ENCODE peak calls at places on chromosomes 1 and 21, in four cellular contexts. C, O, S and A are unnamed samples.

GRCh38 chr21:46116846-46117585 is 19.1 kb downstream of the COL6A2 start:
- DNase-seq in C (no peak), S (peak; percentile 26), O (peak; percentile 2), A (peak; percentile 1)

GRCh38 chr1:197572169-197572568 is 203.1 kb downstream of the DENND1B start:
- DNase-seq in S (no peak), O (no peak), C (no peak), A (no peak)

GRCh38 chr1:230149751-230150584 is 82.9 kb downstream of the GALNT2 start:
- DNase-seq in O (no peak), C (no peak), S (no peak), A (no peak)

GRCh38 chr1:156112276-156113137 is 2.0 kb upstream of the LMNA start:
- DNase-seq in S (no peak), O (no peak), C (no peak), A (no peak)

GRCh38 chr1:164772635-164773034 is 213.7 kb downstream of the PBX1 start:
- DNase-seq in C (peak; percentile 97), S (peak; percentile 93), O (no peak), A (no peak)

GRCh38 chr1:107246775-107247345 is 106.0 kb downstream of the NTNG1 start:
- DNase-seq in O (no peak), S (no peak), C (peak; percentile 30), A (no peak)

GRCh38 chr1:7644906-7645750 is 126.0 kb upstream of the VAMP3 start:
- DNase-seq in C (no peak), S (no peak), O (no peak), A (no peak)

GRCh38 chr1:245804696-245805095 is 649.9 kb downstream of the KIF26B start:
- DNase-seq in S (no peak), C (no peak), O (no peak), A (no peak)

GRCh38 chr1:156253634-156254033 is 5.8 kb upstream of the PAQR6 start:
- DNase-seq in O (no peak), S (no peak), C (no peak), A (no peak)

GRCh38 chr1:44217809-44218410 is 4.6 kb downstream of the DMAP1 start:
- DNase-seq in O (peak; percentile 84), S (peak; percentile 70), C (peak; percentile 53), A (peak; percentile 91)

GRCh38 chr1:93591833-93592635 is 89.6 kb downstream of the BCAR3 start:
- DNase-seq in C (no peak), O (no peak), S (no peak), A (peak; percentile 27)

GRCh38 chr1:204507317-204508105 is 8.7 kb upstream of the MDM4 start:
- DNase-seq in S (peak; percentile 46), O (peak; percentile 48), C (peak; percentile 15), A (peak; percentile 38)

GRCh38 chr1:9646037-9646436 is 5.5 kb upstream of the PIK3CD start:
- DNase-seq in S (no peak), C (no peak), O (no peak), A (no peak)

GRCh38 chr1:154956557-154956956 is 658 bp upstream of the PBXIP1 start:
- DNase-seq in C (no peak), S (peak; percentile 30), O (no peak), A (no peak)

GRCh38 chr1:151062738-151063371 is 2.7 kb downstream of the MLLT11 start:
- DNase-seq in O (no peak), S (peak; percentile 92), C (peak; percentile 84), A (no peak)

GRCh38 chr1:58855351-58856165 is 71.7 kb upstream of the JUN start:
- DNase-seq in S (peak; percentile 74), O (no peak), C (peak; percentile 41), A (no peak)

GRCh38 chr1:41648844-41649243 is 164.4 kb upstream of the EDN2 start:
- DNase-seq in O (no peak), S (no peak), C (no peak), A (no peak)

GRCh38 chr1:150535511-150536281 is 13.5 kb upstream of the ADAMTSL4 start:
- DNase-seq in O (no peak), S (peak; percentile 59), C (no peak), A (no peak)

GRCh38 chr1:84691139-84691783 is 1.0 kb upstream of the SSX2IP start:
- DNase-seq in S (no peak), O (no peak), C (no peak), A (no peak)

GRCh38 chr1:119747451-119747850 is 21.3 kb downstream of the HMGCS2 start:
- DNase-seq in S (no peak), C (peak; percentile 80), O (no peak), A (no peak)

GRCh38 chr1:244053831-244054230 is 2.7 kb downstream of the ZBTB18 start:
- DNase-seq in C (no peak), S (no peak), O (no peak), A (no peak)

GRCh38 chr1:147389532-147390184 is 147.2 kb downstream of the CHD1L start:
- DNase-seq in S (peak; percentile 73), C (peak; percentile 47), O (peak; percentile 33), A (peak; percentile 16)

GRCh38 chr1:201536542-201536941 is 2.4 kb upstream of the NAV1 start:
- DNase-seq in S (peak; percentile 91), C (peak; percentile 80), O (no peak), A (no peak)

GRCh38 chr1:68481041-68481440 is 15.8 kb downstream of the DEPDC1 start:
- DNase-seq in C (no peak), O (no peak), S (no peak), A (no peak)

GRCh38 chr21:25790122-25790951 is 55.6 kb downstream of the GABPA start:
- DNase-seq in O (no peak), S (peak; percentile 57), C (peak; percentile 42), A (no peak)

GRCh38 chr1:11888206-11888876 is 29.6 kb upstream of the NPPB start:
- DNase-seq in S (no peak), O (no peak), C (no peak), A (no peak)

GRCh38 chr1:247962911-247963588 is 2.0 kb upstream of the OR2AK2 start:
- DNase-seq in O (no peak), C (no peak), S (no peak), A (no peak)

GRCh38 chr21:27154451-27155129 is 187.7 kb upstream of the ADAMTS5 start:
- DNase-seq in C (no peak), S (peak; percentile 88), O (no peak), A (no peak)

GRCh38 chr1:185674201-185674600 is 60.0 kb upstream of the HMCN1 start:
- DNase-seq in C (no peak), O (no peak), S (no peak), A (no peak)

GRCh38 chr1:236064674-236065508 is at the start of gene NID1:
- DNase-seq in C (no peak), O (peak; percentile 72), S (peak; percentile 76), A (peak; percentile 88)

GRCh38 chr1:150002217-150002616 is 8.3 kb downstream of the OTUD7B start:
- DNase-seq in O (no peak), C (no peak), S (no peak), A (no peak)

GRCh38 chr1:106924360-106924759 is 132.1 kb upstream of the PRMT6 start:
- DNase-seq in S (peak; percentile 29), O (no peak), C (peak; percentile 35), A (peak; percentile 8)

GRCh38 chr1:223331929-223332328 is 32.0 kb downstream of the SUSD4 start:
- DNase-seq in C (peak; percentile 63), S (peak; percentile 51), O (no peak), A (no peak)

GRCh38 chr1:37242501-37242900 is 208.2 kb upstream of the GRIK3 start:
- DNase-seq in C (no peak), S (no peak), O (no peak), A (no peak)

DNA sequence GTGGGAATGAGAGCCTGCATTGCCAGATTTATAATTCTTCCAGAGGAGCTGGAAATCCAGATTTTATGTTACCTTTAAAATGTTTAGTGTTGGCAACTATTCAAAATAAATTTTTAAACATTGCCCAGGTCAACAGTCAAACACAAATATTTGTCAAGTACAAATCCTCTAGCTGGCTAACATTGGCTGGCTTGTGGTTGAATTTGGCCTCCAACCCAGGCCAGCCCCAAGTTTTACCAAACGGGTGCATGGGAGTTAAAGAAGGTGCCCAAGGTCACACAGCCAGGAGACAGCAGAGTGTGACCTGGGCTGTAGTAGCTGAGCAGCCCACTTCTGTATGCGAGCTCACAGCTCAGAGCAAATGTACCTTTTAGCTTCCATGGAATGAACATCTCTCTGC is 240.6 kb downstream of the DSCAM start:
- DNase-seq in S (no peak), O (no peak), C (no peak), A (no peak)
- TF ChIP-seq CTCF in S (no peak), O (no peak), C (no peak), A (no peak)

DNA sequence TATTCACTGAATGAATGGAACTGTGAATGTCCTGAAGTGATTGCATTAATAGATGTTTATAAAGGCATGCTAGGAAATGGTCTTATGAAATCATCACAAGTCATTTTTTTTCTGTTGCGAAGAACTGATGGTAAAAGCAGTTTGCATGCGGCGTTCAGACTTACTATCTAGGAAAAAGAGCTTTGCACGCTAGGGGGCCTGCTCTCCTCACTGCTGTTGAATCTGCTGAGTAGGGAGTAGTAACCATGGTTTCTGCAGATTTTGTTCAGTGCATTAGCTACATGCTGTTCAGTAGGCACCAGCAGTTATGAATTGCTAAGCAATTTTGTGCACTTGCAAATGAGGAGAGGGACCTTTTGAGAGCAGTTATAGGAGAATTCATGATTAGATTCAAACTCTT is 57.9 kb downstream of the CENPF start:
- DNase-seq in S (peak; percentile 91), C (peak; percentile 17), O (peak; percentile 6), A (peak; percentile 10)
- TF ChIP-seq CTCF in S (peak; percentile 79), C (peak; percentile 41), O (no peak), A (no peak)

GRCh38 chr1:181676269-181676668 is 193.0 kb downstream of the CACNA1E start:
- DNase-seq in S (peak; percentile 22), C (peak; percentile 46), O (peak; percentile 44), A (peak; percentile 30)
- TF ChIP-seq CTCF in S (peak; percentile 21), C (peak; percentile 43), O (peak; percentile 37), A (peak; percentile 54)

DNA sequence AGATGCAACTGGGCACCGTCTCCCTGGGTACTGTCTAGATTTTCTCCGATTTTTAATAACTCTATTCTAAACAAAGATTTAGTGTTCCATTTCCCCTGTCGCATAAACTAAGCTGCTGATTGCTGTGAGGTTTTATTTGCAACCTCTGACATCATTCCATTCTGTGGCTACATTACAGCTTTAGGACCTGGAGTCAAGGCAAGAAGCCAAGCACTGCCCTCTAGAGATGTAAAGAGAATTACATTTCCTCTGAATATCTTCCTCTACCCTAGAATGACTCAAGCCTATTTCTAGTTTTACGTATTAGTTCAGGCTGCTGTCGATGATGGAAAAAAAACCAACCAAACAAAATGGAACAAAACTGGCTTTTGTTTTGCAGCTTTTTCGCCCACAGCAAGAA is 130.2 kb upstream of the MAP1LC3C start:
- DNase-seq in S (no peak), O (no peak), C (peak; percentile 17), A (no peak)
- TF ChIP-seq CTCF in S (no peak), O (no peak), C (no peak), A (peak; percentile 42)

GRCh38 chr1:116579253-116579875 is 8.5 kb upstream of the CD58 start:
- DNase-seq in S (no peak), O (no peak), C (no peak), A (no peak)
- TF ChIP-seq CTCF in S (no peak), O (no peak), C (no peak), A (no peak)